ENCODE peak calls at places on chromosomes 5 and 9, in ten cellular contexts. One of them, this sample, is unnamed.

GRCh38 chr9:7560669-7561305 is 238.8 kb downstream of the DMAC1 start:
- DNase-seq in astrocyte of the spinal cord: no peak
- DNase-seq in H1: no peak
- DNase-seq in fibroblast of lung: peak; percentile 6
- DNase-seq in mesenchymal stem cell: no peak
- DNase-seq in NB4: no peak
- DNase-seq in GM12865: no peak
- DNase-seq in neuronal stem cell: no peak
- DNase-seq in psoas muscle: no peak
- DNase-seq in cardiac muscle cell: no peak
- DNase-seq in this sample: no peak

GRCh38 chr5:82748688-82749091 is 328.5 kb downstream of the TMEM167A start:
- DNase-seq in astrocyte of the spinal cord: peak; percentile 37
- DNase-seq in H1: no peak
- DNase-seq in fibroblast of lung: no peak
- DNase-seq in mesenchymal stem cell: no peak
- DNase-seq in NB4: no peak
- DNase-seq in GM12865: peak; percentile 14
- DNase-seq in neuronal stem cell: no peak
- DNase-seq in psoas muscle: no peak
- DNase-seq in cardiac muscle cell: no peak
- DNase-seq in this sample: no peak

GRCh38 chr9:3824589-3824988 is 298.8 kb upstream of the RFX3 start:
- DNase-seq in astrocyte of the spinal cord: no peak
- DNase-seq in H1: no peak
- DNase-seq in fibroblast of lung: no peak
- DNase-seq in mesenchymal stem cell: no peak
- DNase-seq in NB4: no peak
- DNase-seq in GM12865: no peak
- DNase-seq in neuronal stem cell: no peak
- DNase-seq in psoas muscle: no peak
- DNase-seq in cardiac muscle cell: no peak
- DNase-seq in this sample: no peak

GRCh38 chr5:154138701-154139100 is 51.8 kb upstream of the GALNT10 start:
- DNase-seq in astrocyte of the spinal cord: no peak
- DNase-seq in H1: no peak
- DNase-seq in fibroblast of lung: no peak
- DNase-seq in mesenchymal stem cell: no peak
- DNase-seq in NB4: no peak
- DNase-seq in GM12865: no peak
- DNase-seq in neuronal stem cell: no peak
- DNase-seq in psoas muscle: no peak
- DNase-seq in cardiac muscle cell: no peak
- DNase-seq in this sample: no peak

GRCh38 chr9:78397045-78397843 is 100.3 kb downstream of the PSAT1 start:
- DNase-seq in astrocyte of the spinal cord: no peak
- DNase-seq in H1: no peak
- DNase-seq in fibroblast of lung: no peak
- DNase-seq in mesenchymal stem cell: no peak
- DNase-seq in NB4: no peak
- DNase-seq in GM12865: no peak
- DNase-seq in neuronal stem cell: peak; percentile 0
- DNase-seq in psoas muscle: no peak
- DNase-seq in cardiac muscle cell: no peak
- DNase-seq in this sample: no peak

GRCh38 chr5:142807378-142807911 is 37.3 kb downstream of the ARHGAP26 start:
- DNase-seq in astrocyte of the spinal cord: no peak
- DNase-seq in H1: no peak
- DNase-seq in fibroblast of lung: peak; percentile 36
- DNase-seq in mesenchymal stem cell: no peak
- DNase-seq in NB4: peak; percentile 85
- DNase-seq in GM12865: peak; percentile 28
- DNase-seq in neuronal stem cell: no peak
- DNase-seq in psoas muscle: no peak
- DNase-seq in cardiac muscle cell: no peak
- DNase-seq in this sample: no peak

GRCh38 chr5:36728697-36729543 is 122.5 kb downstream of the SLC1A3 start:
- DNase-seq in astrocyte of the spinal cord: peak; percentile 73
- DNase-seq in H1: no peak
- DNase-seq in fibroblast of lung: peak; percentile 79
- DNase-seq in mesenchymal stem cell: peak; percentile 71
- DNase-seq in NB4: peak; percentile 80
- DNase-seq in GM12865: peak; percentile 80
- DNase-seq in neuronal stem cell: peak; percentile 61
- DNase-seq in psoas muscle: no peak
- DNase-seq in cardiac muscle cell: peak; percentile 76
- DNase-seq in this sample: no peak

GRCh38 chr5:140220698-140221064 is 45.7 kb downstream of the CYSTM1 start:
- DNase-seq in astrocyte of the spinal cord: no peak
- DNase-seq in H1: no peak
- DNase-seq in fibroblast of lung: no peak
- DNase-seq in mesenchymal stem cell: peak; percentile 50
- DNase-seq in NB4: no peak
- DNase-seq in GM12865: no peak
- DNase-seq in neuronal stem cell: no peak
- DNase-seq in psoas muscle: peak; percentile 63
- DNase-seq in cardiac muscle cell: no peak
- DNase-seq in this sample: no peak

GRCh38 chr5:67059747-67060490 is 136.7 kb downstream of the CD180 start:
- DNase-seq in astrocyte of the spinal cord: peak; percentile 86
- DNase-seq in H1: no peak
- DNase-seq in fibroblast of lung: peak; percentile 92
- DNase-seq in mesenchymal stem cell: peak; percentile 53
- DNase-seq in NB4: no peak
- DNase-seq in GM12865: no peak
- DNase-seq in neuronal stem cell: no peak
- DNase-seq in psoas muscle: no peak
- DNase-seq in cardiac muscle cell: no peak
- DNase-seq in this sample: no peak

DNA sequence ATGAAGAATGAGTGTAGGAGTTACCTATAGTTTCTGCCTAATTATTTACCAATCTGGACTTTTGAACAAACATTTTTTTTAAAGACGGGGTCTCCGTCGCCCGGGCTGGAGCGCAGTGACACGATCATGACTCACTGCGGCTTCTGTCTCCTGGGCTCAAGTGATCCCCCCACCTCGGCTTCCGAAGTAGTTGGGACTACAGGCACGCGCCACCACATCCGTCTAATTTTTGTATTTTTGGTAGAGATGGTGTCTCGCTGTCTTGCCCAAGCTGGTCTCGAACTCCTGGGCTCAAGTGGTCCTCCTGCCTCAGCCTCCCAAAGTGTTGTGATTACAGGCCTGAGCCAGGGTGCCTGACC is 1.5 kb downstream of the CTNNA1 start:
- DNase-seq in astrocyte of the spinal cord: peak; percentile 27
- DNase-seq in H1: no peak
- DNase-seq in fibroblast of lung: no peak
- DNase-seq in mesenchymal stem cell: peak; percentile 57
- DNase-seq in NB4: no peak
- DNase-seq in GM12865: no peak
- DNase-seq in neuronal stem cell: no peak
- DNase-seq in psoas muscle: no peak
- DNase-seq in cardiac muscle cell: no peak
- DNase-seq in this sample: no peak
- H3K4me3 ChIP-seq in astrocyte of the spinal cord: peak overlapping the region; percentile 95
- H3K4me3 ChIP-seq in H1: peak overlapping the region; percentile 77
- H3K4me3 ChIP-seq in fibroblast of lung: peak overlapping the region; percentile 84
- H3K4me3 ChIP-seq in mesenchymal stem cell: peak overlapping the region; percentile 39
- H3K4me3 ChIP-seq in NB4: no peak overlapping the region
- H3K4me3 ChIP-seq in GM12865: peak overlapping the region; percentile 82
- H3K4me3 ChIP-seq in neuronal stem cell: peak overlapping the region; percentile 70
- H3K4me3 ChIP-seq in psoas muscle: peak overlapping the region; percentile 96
- H3K4me3 ChIP-seq in cardiac muscle cell: peak overlapping the region; percentile 92
- H3K4me3 ChIP-seq in this sample: peak overlapping the region; percentile 96

GRCh38 chr5:108387756-108388155 is 5.9 kb upstream of the FBXL17 start:
- DNase-seq in astrocyte of the spinal cord: no peak
- DNase-seq in H1: no peak
- DNase-seq in fibroblast of lung: no peak
- DNase-seq in mesenchymal stem cell: no peak
- DNase-seq in NB4: no peak
- DNase-seq in GM12865: no peak
- DNase-seq in neuronal stem cell: no peak
- DNase-seq in psoas muscle: no peak
- DNase-seq in cardiac muscle cell: no peak
- DNase-seq in this sample: no peak

GRCh38 chr5:108382784-108383358 is 973 bp upstream of the FBXL17 start:
- DNase-seq in astrocyte of the spinal cord: no peak
- DNase-seq in H1: no peak
- DNase-seq in fibroblast of lung: no peak
- DNase-seq in mesenchymal stem cell: peak; percentile 67
- DNase-seq in NB4: peak; percentile 63
- DNase-seq in GM12865: peak; percentile 43
- DNase-seq in neuronal stem cell: peak; percentile 11
- DNase-seq in psoas muscle: no peak
- DNase-seq in cardiac muscle cell: peak; percentile 23
- DNase-seq in this sample: no peak

GRCh38 chr5:108381955-108382783 is at the start of gene FBXL17:
- DNase-seq in astrocyte of the spinal cord: peak; percentile 91
- DNase-seq in H1: peak; percentile 89
- DNase-seq in fibroblast of lung: peak; percentile 96
- DNase-seq in mesenchymal stem cell: peak; percentile 97
- DNase-seq in NB4: peak; percentile 95
- DNase-seq in GM12865: peak; percentile 98
- DNase-seq in neuronal stem cell: peak; percentile 85
- DNase-seq in psoas muscle: peak; percentile 95
- DNase-seq in cardiac muscle cell: peak; percentile 97
- DNase-seq in this sample: peak; percentile 92

GRCh38 chr5:108384741-108385140 is 2.8 kb upstream of the FBXL17 start:
- DNase-seq in astrocyte of the spinal cord: no peak
- DNase-seq in H1: no peak
- DNase-seq in fibroblast of lung: no peak
- DNase-seq in mesenchymal stem cell: no peak
- DNase-seq in NB4: no peak
- DNase-seq in GM12865: no peak
- DNase-seq in neuronal stem cell: no peak
- DNase-seq in psoas muscle: no peak
- DNase-seq in cardiac muscle cell: no peak
- DNase-seq in this sample: no peak

DNA sequence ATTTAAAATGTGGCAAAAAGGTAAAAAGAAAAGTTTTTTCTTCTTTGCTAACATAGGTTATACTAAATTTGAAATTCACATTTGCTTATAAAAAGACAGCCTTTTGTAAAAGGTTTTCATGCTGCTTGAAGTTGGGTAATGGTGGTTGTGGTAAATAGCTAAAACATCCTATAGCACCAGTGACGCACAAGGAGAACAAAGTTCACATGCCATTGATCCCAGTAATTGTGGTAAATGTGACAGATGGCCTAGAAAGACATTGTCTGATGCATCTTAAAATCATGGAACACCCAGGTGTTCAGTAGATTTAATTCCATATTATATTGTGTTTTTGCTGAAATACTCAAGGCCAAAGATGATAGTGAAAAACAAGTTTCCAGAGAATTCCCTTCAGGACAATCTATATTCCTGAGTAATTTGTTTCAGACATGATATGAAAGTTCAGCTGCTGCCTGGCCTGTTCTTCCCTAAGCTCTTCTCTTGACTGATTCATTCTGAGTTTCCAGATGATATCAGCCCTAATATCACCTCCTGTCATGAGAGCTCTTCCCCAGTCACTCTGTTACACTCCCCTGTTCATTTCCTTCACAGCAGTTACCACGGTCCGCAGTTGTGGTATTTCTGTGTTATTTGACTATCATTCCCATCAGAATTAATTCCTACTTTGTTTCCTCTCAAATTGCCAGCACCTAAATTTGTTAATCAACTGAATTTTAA is 4.6 kb upstream of the FBXL17 start:
- DNase-seq in astrocyte of the spinal cord: peak; percentile 13
- DNase-seq in H1: no peak
- DNase-seq in fibroblast of lung: peak; percentile 82
- DNase-seq in mesenchymal stem cell: peak; percentile 82
- DNase-seq in NB4: no peak
- DNase-seq in GM12865: no peak
- DNase-seq in neuronal stem cell: no peak
- DNase-seq in psoas muscle: no peak
- DNase-seq in cardiac muscle cell: no peak
- DNase-seq in this sample: no peak
- H3K4me3 ChIP-seq in astrocyte of the spinal cord: no peak overlapping the region
- H3K4me3 ChIP-seq in H1: no peak overlapping the region
- H3K4me3 ChIP-seq in fibroblast of lung: no peak overlapping the region
- H3K4me3 ChIP-seq in mesenchymal stem cell: no peak overlapping the region
- H3K4me3 ChIP-seq in NB4: no peak overlapping the region
- H3K4me3 ChIP-seq in GM12865: no peak overlapping the region
- H3K4me3 ChIP-seq in neuronal stem cell: no peak overlapping the region
- H3K4me3 ChIP-seq in psoas muscle: no peak overlapping the region
- H3K4me3 ChIP-seq in cardiac muscle cell: no peak overlapping the region
- H3K4me3 ChIP-seq in this sample: no peak overlapping the region

DNA sequence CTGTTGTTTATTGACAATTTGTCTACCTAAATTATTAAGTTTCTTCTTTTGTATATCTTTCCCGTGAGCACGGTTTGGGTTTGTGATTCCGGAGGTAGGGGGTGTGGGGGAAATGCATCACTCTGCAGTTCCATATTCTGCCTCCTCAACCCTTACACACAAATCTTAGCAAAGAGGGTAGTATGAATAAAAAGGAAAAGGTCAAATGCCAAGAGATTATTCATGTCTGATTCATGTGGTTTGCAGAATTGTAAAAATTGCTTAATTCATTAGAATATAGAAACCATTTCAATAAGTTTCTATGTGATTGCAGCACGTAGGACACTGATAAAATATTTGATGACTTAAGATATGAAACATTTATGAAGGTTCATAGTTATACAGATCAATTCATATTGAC is 601.9 kb downstream of the SEMA5A start:
- DNase-seq in astrocyte of the spinal cord: no peak
- DNase-seq in H1: no peak
- DNase-seq in fibroblast of lung: peak; percentile 82
- DNase-seq in mesenchymal stem cell: no peak
- DNase-seq in NB4: no peak
- DNase-seq in GM12865: no peak
- DNase-seq in neuronal stem cell: no peak
- DNase-seq in psoas muscle: no peak
- DNase-seq in cardiac muscle cell: no peak
- DNase-seq in this sample: no peak
- H3K4me3 ChIP-seq in astrocyte of the spinal cord: no peak overlapping the region
- H3K4me3 ChIP-seq in H1: no peak overlapping the region
- H3K4me3 ChIP-seq in fibroblast of lung: no peak overlapping the region
- H3K4me3 ChIP-seq in mesenchymal stem cell: no peak overlapping the region
- H3K4me3 ChIP-seq in NB4: no peak overlapping the region
- H3K4me3 ChIP-seq in GM12865: no peak overlapping the region
- H3K4me3 ChIP-seq in neuronal stem cell: no peak overlapping the region
- H3K4me3 ChIP-seq in psoas muscle: no peak overlapping the region
- H3K4me3 ChIP-seq in cardiac muscle cell: no peak overlapping the region
- H3K4me3 ChIP-seq in this sample: no peak overlapping the region

GRCh38 chr5:16450163-16450562 is 15.4 kb downstream of the ZNF622 start:
- DNase-seq in astrocyte of the spinal cord: no peak
- DNase-seq in H1: no peak
- DNase-seq in fibroblast of lung: no peak
- DNase-seq in mesenchymal stem cell: no peak
- DNase-seq in NB4: no peak
- DNase-seq in GM12865: no peak
- DNase-seq in neuronal stem cell: no peak
- DNase-seq in psoas muscle: no peak
- DNase-seq in cardiac muscle cell: no peak
- DNase-seq in this sample: no peak

DNA sequence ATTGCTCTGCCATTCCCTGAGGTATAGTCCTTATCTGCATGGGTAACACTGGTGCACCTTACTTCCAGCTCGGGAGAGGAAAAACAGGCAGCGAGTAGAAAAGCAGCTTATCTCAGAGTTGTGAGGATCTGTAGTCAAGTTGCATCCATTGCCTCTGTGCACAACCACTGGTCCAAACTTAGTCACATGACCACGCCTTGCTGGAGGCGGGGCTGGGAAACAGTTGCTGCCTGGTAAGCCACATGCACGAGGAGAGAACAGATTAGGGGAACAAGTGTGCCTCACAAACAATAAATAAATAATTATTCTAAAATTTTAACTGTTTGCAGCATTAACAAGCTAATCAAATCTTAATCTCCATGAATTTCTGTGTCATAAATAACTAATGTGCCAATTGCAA is 18.6 kb downstream of the ZNF622 start:
- DNase-seq in astrocyte of the spinal cord: no peak
- DNase-seq in H1: no peak
- DNase-seq in fibroblast of lung: no peak
- DNase-seq in mesenchymal stem cell: no peak
- DNase-seq in NB4: peak; percentile 11
- DNase-seq in GM12865: no peak
- DNase-seq in neuronal stem cell: no peak
- DNase-seq in psoas muscle: no peak
- DNase-seq in cardiac muscle cell: no peak
- DNase-seq in this sample: no peak
- H3K4me3 ChIP-seq in astrocyte of the spinal cord: no peak overlapping the region
- H3K4me3 ChIP-seq in H1: no peak overlapping the region
- H3K4me3 ChIP-seq in fibroblast of lung: no peak overlapping the region
- H3K4me3 ChIP-seq in mesenchymal stem cell: no peak overlapping the region
- H3K4me3 ChIP-seq in NB4: no peak overlapping the region
- H3K4me3 ChIP-seq in GM12865: no peak overlapping the region
- H3K4me3 ChIP-seq in neuronal stem cell: no peak overlapping the region
- H3K4me3 ChIP-seq in psoas muscle: no peak overlapping the region
- H3K4me3 ChIP-seq in cardiac muscle cell: no peak overlapping the region
- H3K4me3 ChIP-seq in this sample: no peak overlapping the region